ENCODE peak calls at places on chromosomes 11 and 22, in eight cellular contexts. Z is cardiac muscle cell, P is A549, B is MM.1S, A is left ventricle myocardium inferior, L is right atrium auricular region, T is body of pancreas, X is fibroblast of lung. C is an unnamed sample.

GRCh38 chr22:19182472-19183157 is 4.1 kb upstream of the SLC25A1 start:
- DNase-seq in Z (no peak), B (no peak), T (no peak), A (no peak), X (no peak), L (no peak), P (no peak), C (no peak)

GRCh38 chr11:32494629-32495028 is 59.3 kb upstream of the WT1 start:
- DNase-seq in B (no peak), X (no peak), L (no peak), P (no peak), T (no peak), Z (peak; percentile 42), A (no peak), C (peak; percentile 31)

GRCh38 chr11:133817449-133817848 is 27.9 kb downstream of the SPATA19 start:
- DNase-seq in L (no peak), T (no peak), P (no peak), B (no peak), Z (no peak), A (no peak), X (no peak), C (no peak)

GRCh38 chr11:119721129-119722120 is 7.6 kb downstream of the NECTIN1 start:
- DNase-seq in Z (no peak), B (no peak), T (peak; percentile 48), X (no peak), L (no peak), P (peak; percentile 41), A (peak; percentile 42), C (peak; percentile 44)

GRCh38 chr11:118180300-118180703 is 3.9 kb upstream of the SCN2B start:
- DNase-seq in T (peak; percentile 33), B (no peak), L (peak; percentile 85), P (no peak), A (peak; percentile 85), Z (peak; percentile 48), X (peak; percentile 60), C (peak; percentile 18)

GRCh38 chr22:42902875-42903510 is 45.9 kb upstream of the ARFGAP3 start:
- DNase-seq in L (no peak), T (no peak), Z (peak; percentile 54), B (no peak), X (peak; percentile 61), P (no peak), A (no peak), C (no peak)

GRCh38 chr11:122698390-122698789 is 42.9 kb downstream of the UBASH3B start:
- DNase-seq in A (no peak), L (no peak), B (no peak), T (no peak), P (no peak), X (no peak), Z (no peak), C (no peak)

GRCh38 chr11:58525037-58525614 is 17.2 kb upstream of the OR5B21 start:
- DNase-seq in T (peak; percentile 28), Z (peak; percentile 31), B (peak; percentile 56), A (no peak), L (no peak), P (no peak), X (peak; percentile 4), C (no peak)

GRCh38 chr11:70225629-70226582 is 22.8 kb downstream of the FADD start:
- DNase-seq in T (no peak), P (no peak), A (no peak), X (peak; percentile 19), L (no peak), Z (peak; percentile 52), B (no peak), C (peak; percentile 47)

GRCh38 chr11:67262731-67263675 is 3.3 kb upstream of the GRK2 start:
- DNase-seq in B (peak; percentile 76), T (peak; percentile 88), Z (peak; percentile 84), P (peak; percentile 98), L (peak; percentile 83), X (peak; percentile 74), A (peak; percentile 83), C (peak; percentile 87)

GRCh38 chr11:35412285-35412684 is 7.1 kb downstream of the SLC1A2 start:
- DNase-seq in P (peak; percentile 43), A (no peak), L (no peak), T (no peak), X (no peak), Z (peak; percentile 21), B (no peak), C (peak; percentile 33)

GRCh38 chr22:48961705-48962104 is 866.0 kb downstream of the BRD1 start:
- DNase-seq in A (no peak), P (no peak), Z (no peak), X (no peak), L (no peak), T (no peak), B (no peak), C (no peak)

GRCh38 chr22:36419177-36419911 is 31.6 kb upstream of the MYH9 start:
- DNase-seq in B (peak; percentile 84), X (peak; percentile 98), L (peak; percentile 62), A (peak; percentile 53), P (no peak), Z (peak; percentile 88), T (peak; percentile 49), C (peak; percentile 62)

GRCh38 chr22:38467438-38467903 is 425 bp upstream of the KDELR3 start:
- DNase-seq in L (no peak), X (no peak), B (no peak), A (no peak), P (no peak), T (no peak), Z (no peak), C (no peak)

GRCh38 chr22:38469306-38469781 is 1.4 kb downstream of the KDELR3 start:
- DNase-seq in L (no peak), A (no peak), X (no peak), T (no peak), B (no peak), Z (no peak), P (no peak), C (no peak)

GRCh38 chr22:38468761-38469305 is 937 bp downstream of the KDELR3 start:
- DNase-seq in P (no peak), B (no peak), X (no peak), L (no peak), Z (no peak), T (no peak), A (no peak), C (no peak)

GRCh38 chr22:38465673-38466490 is 2.0 kb upstream of the KDELR3 start:
- DNase-seq in B (no peak), Z (no peak), A (no peak), X (no peak), L (no peak), T (no peak), P (no peak), C (no peak)

GRCh38 chr22:38467904-38468760 is at the start of gene KDELR3:
- DNase-seq in L (no peak), Z (peak; percentile 85), A (peak; percentile 72), X (peak; percentile 55), B (no peak), P (peak; percentile 40), T (peak; percentile 61), C (peak; percentile 63)
- TF ChIP-seq CTCF in L (peak; percentile 24), Z (peak; percentile 14), A (no peak), X (peak; percentile 37), B (peak; percentile 9), P (no peak), T (no peak), C (peak; percentile 45)

GRCh38 chr22:24426859-24427499 is 420 bp upstream of the ADORA2A start:
- DNase-seq in P (no peak), Z (no peak), L (no peak), B (no peak), T (no peak), X (no peak), A (no peak), C (no peak)
- H3K4me3 ChIP-seq in P (no peak overlapping the region), Z (no peak overlapping the region), L (no peak overlapping the region), B (peak overlapping the region; percentile 79), T (no peak overlapping the region), X (no peak overlapping the region), A (peak overlapping the region; percentile 19), C (no peak overlapping the region)

GRCh38 chr11:77166021-77166420 is 38.0 kb downstream of the MYO7A start:
- DNase-seq in L (no peak), X (no peak), T (no peak), B (no peak), Z (no peak), A (peak; percentile 1), P (no peak), C (no peak)

GRCh38 chr11:77170107-77170506 is 42.1 kb downstream of the MYO7A start:
- DNase-seq in B (no peak), A (no peak), Z (no peak), X (no peak), T (no peak), L (no peak), P (no peak), C (no peak)

GRCh38 chr11:77167791-77168190 is 39.7 kb downstream of the MYO7A start:
- DNase-seq in Z (no peak), P (no peak), A (peak; percentile 5), T (no peak), L (no peak), B (no peak), X (no peak), C (no peak)

GRCh38 chr11:77165066-77165465 is 37.0 kb downstream of the MYO7A start:
- DNase-seq in P (no peak), X (no peak), B (no peak), A (no peak), Z (no peak), L (no peak), T (no peak), C (no peak)

DNA sequence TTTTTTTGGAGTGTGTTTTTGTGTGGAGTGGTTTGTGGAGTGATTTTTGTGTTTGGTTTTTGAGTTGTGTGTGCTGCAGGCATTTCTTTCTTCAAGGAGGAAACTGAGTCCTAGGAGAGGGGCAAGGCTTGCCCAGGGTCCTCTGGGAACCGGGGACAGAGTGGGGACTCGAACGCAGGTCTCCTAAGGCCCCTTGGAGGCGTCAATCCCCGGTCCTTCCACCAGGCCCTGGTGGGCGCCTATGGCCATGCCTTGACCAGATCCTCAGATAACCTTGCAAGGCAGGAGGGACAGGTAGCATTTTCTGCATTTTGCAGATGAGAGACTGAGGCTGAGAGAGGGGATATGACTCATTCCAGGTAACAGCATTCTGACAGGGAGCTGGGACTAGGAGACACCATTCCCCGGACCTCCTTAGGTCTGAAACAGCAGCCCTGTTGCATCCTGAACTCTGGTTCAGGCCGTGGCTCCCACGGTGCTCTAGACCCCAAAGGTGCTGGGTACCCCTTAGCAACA is 39.1 kb downstream of the MYO7A start:
- DNase-seq in Z (no peak), X (no peak), B (no peak), T (no peak), L (no peak), P (no peak), A (peak; percentile 9), C (no peak)
- TF ChIP-seq CTCF in Z (no peak), X (no peak), B (no peak), T (no peak), L (no peak), P (no peak), A (no peak), C (no peak)

DNA sequence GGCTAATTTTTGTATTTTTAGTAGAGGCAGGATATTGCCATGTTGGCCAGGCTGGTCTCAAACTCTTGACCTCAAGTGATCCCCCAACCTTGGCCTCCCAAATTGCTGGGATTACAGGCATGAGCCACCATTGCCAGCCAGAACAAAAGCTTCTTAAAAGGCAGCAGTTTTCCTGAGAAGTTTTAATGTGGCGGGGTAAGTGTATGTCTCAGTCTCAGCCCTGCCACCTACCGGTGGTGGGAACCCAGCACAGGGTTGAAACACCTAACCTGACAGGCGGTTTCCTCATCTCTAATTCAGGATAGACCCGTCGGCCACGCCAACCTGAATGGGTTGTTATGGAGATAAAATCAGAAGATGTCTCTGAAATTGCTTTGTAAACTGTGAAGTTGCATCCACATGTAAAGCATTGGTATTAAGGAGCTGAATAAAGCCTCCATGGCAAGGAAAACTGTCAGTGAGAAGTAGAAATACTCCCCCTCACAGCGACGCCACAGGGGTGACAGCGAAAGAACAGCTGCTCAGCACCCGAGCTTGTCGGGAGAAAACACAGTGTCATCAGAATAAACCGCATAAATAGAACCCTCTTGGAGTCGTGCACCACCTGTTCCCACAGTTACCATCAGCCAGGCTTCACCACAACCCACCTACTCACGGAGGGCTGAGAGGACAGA is 165.9 kb upstream of the NCAM1 start:
- DNase-seq in T (peak; percentile 31), X (peak; percentile 20), A (no peak), P (peak; percentile 57), Z (peak; percentile 77), B (peak; percentile 65), L (no peak), C (peak; percentile 67)
- H3K4me3 ChIP-seq in T (no peak overlapping the region), X (no peak overlapping the region), A (no peak overlapping the region), P (no peak overlapping the region), Z (no peak overlapping the region), B (no peak overlapping the region), L (no peak overlapping the region), C (no peak overlapping the region)

C was measured in fibroblast of the aortic adventitia.